ENCODE peak calls at places on chromosomes 2 and 18, in six cellular contexts. Q, Z, W, H, E and A are unnamed samples.
A peak's percentile ranks its signal among the peaks of the same experiment; 100 is the strongest.

GRCh38 chr2:74553892-74554820 is at the start of the genes DOK1 and LOXL3:
- DNase-seq in Q (peak; percentile 94), Z (peak; percentile 93), W (peak; percentile 95), H (peak; percentile 88), E (peak; percentile 91), A (peak; percentile 88)

GRCh38 chr2:13106302-13106701 is 389.6 kb downstream of the TRIB2 start:
- DNase-seq in Q (no peak), Z (no peak), W (no peak), H (no peak), E (no peak), A (no peak)

GRCh38 chr2:25219621-25220020 is 51.2 kb upstream of the POMC start:
- DNase-seq in Q (no peak), Z (no peak), W (no peak), H (no peak), E (no peak), A (no peak)

GRCh38 chr2:190653931-190654330 is 5.0 kb downstream of the NAB1 start:
- DNase-seq in Q (no peak), Z (no peak), W (no peak), H (no peak), E (no peak), A (no peak)

GRCh38 chr2:163697429-163697828 is 38.4 kb downstream of the FIGN start:
- DNase-seq in Q (no peak), Z (no peak), W (no peak), H (no peak), E (no peak), A (no peak)

GRCh38 chr2:17901246-17901645 is 22.8 kb downstream of the KCNS3 start:
- DNase-seq in Q (no peak), Z (no peak), W (no peak), H (no peak), E (no peak), A (no peak)

GRCh38 chr2:205675861-205676516 is 6.3 kb upstream of the NRP2 start:
- DNase-seq in Q (no peak), Z (no peak), W (peak; percentile 80), H (peak; percentile 85), E (no peak), A (peak; percentile 89)

GRCh38 chr2:226211439-226211838 is 588.2 kb downstream of the IRS1 start:
- DNase-seq in Q (no peak), Z (no peak), W (peak; percentile 93), H (peak; percentile 63), E (no peak), A (peak; percentile 98)

GRCh38 chr2:236551843-236552542 is 17.6 kb upstream of the ACKR3 start:
- DNase-seq in Q (no peak), Z (no peak), W (no peak), H (no peak), E (no peak), A (no peak)

GRCh38 chr2:240512666-240513535 is 44.9 kb downstream of the ANKMY1 start:
- DNase-seq in Q (no peak), Z (no peak), W (no peak), H (no peak), E (peak; percentile 73), A (no peak)

GRCh38 chr2:9692392-9693137 is 61.8 kb upstream of the YWHAQ start:
- DNase-seq in Q (no peak), Z (no peak), W (peak; percentile 60), H (no peak), E (no peak), A (peak; percentile 81)

GRCh38 chr18:68438536-68438935 is 276.4 kb downstream of the TMX3 start:
- DNase-seq in Q (no peak), Z (no peak), W (no peak), H (no peak), E (no peak), A (no peak)

GRCh38 chr2:46058140-46058539 is 239.1 kb upstream of the EPAS1 start:
- DNase-seq in Q (no peak), Z (no peak), W (no peak), H (no peak), E (no peak), A (no peak)

GRCh38 chr2:27958711-27959378 is 68.3 kb downstream of the BABAM2 start:
- DNase-seq in Q (no peak), Z (no peak), W (no peak), H (peak; percentile 23), E (no peak), A (peak; percentile 28)

GRCh38 chr2:233473878-233474277 is 92.7 kb downstream of the USP40 start:
- DNase-seq in Q (no peak), Z (no peak), W (no peak), H (no peak), E (no peak), A (no peak)

GRCh38 chr2:28624436-28624797 is 127.2 kb upstream of the PPP1CB start:
- DNase-seq in Q (no peak), Z (no peak), W (no peak), H (no peak), E (no peak), A (no peak)

GRCh38 chr2:209322041-209322440 is 101.8 kb upstream of the MAP2 start:
- DNase-seq in Q (no peak), Z (no peak), W (no peak), H (no peak), E (no peak), A (no peak)

DNA sequence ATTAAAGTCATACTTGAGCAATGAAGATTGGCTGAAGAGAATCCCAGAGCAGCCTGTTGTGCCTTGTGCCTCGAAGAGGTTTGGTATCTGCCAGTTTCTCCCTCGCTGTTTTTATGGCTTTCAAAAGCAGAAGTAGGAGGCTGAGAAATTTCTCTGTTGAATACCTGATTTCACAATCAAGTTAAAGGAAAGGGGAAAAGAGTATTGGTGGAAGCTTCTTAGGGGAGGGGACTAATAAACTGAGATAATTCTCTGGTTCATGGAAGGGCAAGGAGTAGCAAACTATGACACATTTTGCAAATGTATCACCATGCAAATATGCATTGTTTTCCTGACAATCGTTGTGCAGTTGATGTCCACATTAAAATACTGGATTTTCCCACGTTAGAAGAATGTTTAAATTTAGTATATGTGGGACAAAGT is at the start of gene IL1B:
- DNase-seq in Q (no peak), Z (no peak), W (peak; percentile 91), H (peak; percentile 81), E (no peak), A (peak; percentile 95)
- H3K4me3 ChIP-seq in Q (no peak within 1 kb of the TSS), Z (peak within 1 kb of the TSS; percentile 39), W (peak within 1 kb of the TSS; percentile 23), H (peak within 1 kb of the TSS; percentile 18), E (no peak within 1 kb of the TSS), A (peak within 1 kb of the TSS; percentile 65)

GRCh38 chr18:75293591-75293990 is 83.0 kb downstream of the TSHZ1 start:
- DNase-seq in Q (no peak), Z (no peak), W (no peak), H (peak; percentile 26), E (no peak), A (no peak)

DNA sequence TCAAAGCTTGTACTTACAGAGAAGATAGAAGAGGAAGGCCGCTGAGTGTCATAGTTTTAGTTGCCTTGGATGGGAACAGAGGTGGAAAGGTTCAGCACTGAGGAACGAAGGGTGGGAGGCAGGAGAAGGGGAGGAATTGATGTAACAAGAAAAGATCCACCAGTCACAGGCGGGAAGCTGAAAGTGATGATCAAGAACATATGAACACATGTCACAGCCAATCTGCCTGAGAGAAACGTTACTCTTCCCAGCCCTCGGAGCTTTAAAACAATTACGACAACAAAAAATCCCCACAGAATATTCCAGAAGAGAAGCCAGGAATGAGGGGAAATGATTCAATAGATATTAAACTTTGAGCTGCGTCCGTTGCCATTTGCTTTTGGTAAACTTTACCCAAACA is 87.1 kb downstream of the TSHZ1 start:
- DNase-seq in Q (no peak), Z (no peak), W (peak; percentile 37), H (no peak), E (no peak), A (peak; percentile 2)
- TF ChIP-seq CTCF in Q (no peak), Z (no peak), W (no peak), H (no peak), E (no peak), A (no peak)

DNA sequence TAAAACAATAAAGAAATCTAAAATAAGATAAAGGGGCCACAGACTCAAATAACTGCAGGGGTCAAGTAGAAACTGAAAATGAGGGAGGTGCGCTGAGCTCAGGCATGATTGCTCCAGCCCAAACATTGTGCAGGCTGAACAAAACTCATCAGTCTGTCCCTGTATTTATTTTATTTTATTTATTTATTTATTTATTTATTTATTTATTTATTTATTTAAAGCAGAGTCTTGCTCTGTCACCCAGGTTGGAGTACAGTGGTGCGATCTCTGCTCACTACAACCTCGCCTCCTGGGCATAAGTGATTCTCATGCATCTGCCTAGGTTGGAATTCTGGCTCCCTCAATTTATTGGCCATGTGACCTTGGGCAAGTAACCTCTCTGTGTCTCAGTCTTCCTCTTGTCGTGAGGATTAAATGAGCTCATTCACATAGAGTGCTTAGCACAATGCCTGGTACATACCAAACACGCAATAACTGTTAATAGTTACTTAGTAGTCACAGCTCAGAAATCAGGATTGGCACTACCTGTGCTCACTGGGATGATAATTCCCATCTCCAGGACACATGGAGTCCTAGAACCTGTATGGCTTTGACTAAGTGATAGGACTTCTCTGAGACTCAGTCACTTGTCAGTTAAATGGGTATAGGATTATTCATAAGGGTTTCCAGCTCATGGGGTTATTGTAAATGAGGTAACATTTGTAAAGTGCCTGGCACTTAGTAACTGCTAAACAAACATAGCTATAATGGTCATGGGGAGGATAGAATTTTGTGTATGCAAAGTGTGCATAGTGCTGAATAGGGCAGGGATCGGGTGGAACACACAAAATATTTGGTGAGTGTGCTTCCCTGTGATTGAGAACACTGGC is 6.0 kb downstream of the SPEG start:
- DNase-seq in Q (no peak), Z (no peak), W (peak; percentile 41), H (peak; percentile 25), E (no peak), A (peak; percentile 16)
- H3K4me3 ChIP-seq in Q (no peak overlapping the region), Z (no peak overlapping the region), W (no peak overlapping the region), H (no peak overlapping the region), E (peak overlapping the region; percentile 83), A (no peak overlapping the region)

GRCh38 chr2:203396667-203397066 is 68.5 kb downstream of the ABI2 start:
- DNase-seq in Q (no peak), Z (no peak), W (no peak), H (no peak), E (no peak), A (no peak)
- TF ChIP-seq CTCF in Q (no peak), Z (no peak), W (peak; percentile 25), H (peak; percentile 10), E (no peak), A (peak; percentile 27)

DNA sequence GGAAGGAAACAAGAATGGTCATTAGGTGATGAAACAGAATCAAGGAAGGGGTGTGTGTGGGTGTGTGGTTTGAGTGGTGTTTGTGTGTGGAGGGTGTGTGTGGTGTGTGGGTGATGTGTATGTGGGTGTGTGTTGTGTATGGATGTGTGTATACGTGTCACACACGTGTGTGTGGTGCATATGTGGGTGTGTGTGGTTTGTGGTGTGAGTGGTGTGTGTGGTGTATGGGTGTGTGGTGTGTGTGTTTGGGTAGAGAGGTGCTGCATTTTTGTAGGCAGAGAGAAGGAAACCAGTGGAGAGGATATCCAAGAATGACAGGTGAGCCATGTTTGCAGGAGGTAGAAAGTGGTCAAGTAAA is 1.1 kb upstream of the CEP192 start:
- DNase-seq in Q (no peak), Z (no peak), W (no peak), H (no peak), E (no peak), A (no peak)
- H3K4me3 ChIP-seq in Q (no peak overlapping the region), Z (peak overlapping the region; percentile 97), W (peak overlapping the region; percentile 63), H (no peak overlapping the region), E (peak overlapping the region; percentile 93), A (peak overlapping the region; percentile 72)